ENCODE peak calls at places on chromosomes 3 and 15, in five cellular contexts. One of them, this sample, is unnamed.
A peak's percentile ranks its signal among the peaks of the same experiment; 100 is the strongest.

GRCh38 chr3:29412117-29412516 is 131.2 kb downstream of the RBMS3 start:
- DNase-seq in psoas muscle: no peak
- DNase-seq in mucosa of descending colon: no peak
- DNase-seq in IMR-90: peak; percentile 45
- DNase-seq in HFF-Myc: no peak
- DNase-seq in this sample: no peak

GRCh38 chr3:50574280-50574831 is 5.0 kb downstream of the HEMK1 start:
- DNase-seq in psoas muscle: no peak
- DNase-seq in mucosa of descending colon: no peak
- DNase-seq in IMR-90: no peak
- DNase-seq in HFF-Myc: no peak
- DNase-seq in this sample: no peak

GRCh38 chr3:65334045-65334665 is 646.4 kb upstream of the ADAMTS9 start:
- DNase-seq in psoas muscle: no peak
- DNase-seq in mucosa of descending colon: no peak
- DNase-seq in IMR-90: no peak
- DNase-seq in HFF-Myc: no peak
- DNase-seq in this sample: no peak

GRCh38 chr3:16181361-16181760 is 6.9 kb downstream of the GALNT15 start:
- DNase-seq in psoas muscle: peak; percentile 89
- DNase-seq in mucosa of descending colon: peak; percentile 69
- DNase-seq in IMR-90: peak; percentile 62
- DNase-seq in HFF-Myc: no peak
- DNase-seq in this sample: peak; percentile 50

GRCh38 chr3:159934216-159934615 is 54.4 kb upstream of the IL12A start:
- DNase-seq in psoas muscle: no peak
- DNase-seq in mucosa of descending colon: no peak
- DNase-seq in IMR-90: no peak
- DNase-seq in HFF-Myc: no peak
- DNase-seq in this sample: no peak

GRCh38 chr3:180325533-180325932 is 276.4 kb upstream of the TTC14 start:
- DNase-seq in psoas muscle: no peak
- DNase-seq in mucosa of descending colon: no peak
- DNase-seq in IMR-90: no peak
- DNase-seq in HFF-Myc: no peak
- DNase-seq in this sample: no peak

GRCh38 chr3:189701934-189702693 is 70.9 kb downstream of the TP63 start:
- DNase-seq in psoas muscle: no peak
- DNase-seq in mucosa of descending colon: no peak
- DNase-seq in IMR-90: no peak
- DNase-seq in HFF-Myc: no peak
- DNase-seq in this sample: no peak

GRCh38 chr15:81442454-81442853 is 68.4 kb upstream of the TMC3 start:
- DNase-seq in psoas muscle: no peak
- DNase-seq in mucosa of descending colon: no peak
- DNase-seq in IMR-90: no peak
- DNase-seq in HFF-Myc: no peak
- DNase-seq in this sample: no peak

GRCh38 chr3:125594581-125595011 is 701 bp downstream of the OSBPL11 start:
- DNase-seq in psoas muscle: peak; percentile 28
- DNase-seq in mucosa of descending colon: peak; percentile 59
- DNase-seq in IMR-90: peak; percentile 22
- DNase-seq in HFF-Myc: no peak
- DNase-seq in this sample: peak; percentile 55

GRCh38 chr15:88835119-88835518 is 31.9 kb downstream of the ACAN start:
- DNase-seq in psoas muscle: no peak
- DNase-seq in mucosa of descending colon: no peak
- DNase-seq in IMR-90: peak; percentile 10
- DNase-seq in HFF-Myc: no peak
- DNase-seq in this sample: no peak

GRCh38 chr3:106183762-106184391 is 315.1 kb upstream of the CBLB start:
- DNase-seq in psoas muscle: no peak
- DNase-seq in mucosa of descending colon: no peak
- DNase-seq in IMR-90: peak; percentile 87
- DNase-seq in HFF-Myc: peak; percentile 14
- DNase-seq in this sample: no peak

GRCh38 chr15:90667063-90667754 is 49.9 kb upstream of the BLM start:
- DNase-seq in psoas muscle: no peak
- DNase-seq in mucosa of descending colon: no peak
- DNase-seq in IMR-90: no peak
- DNase-seq in HFF-Myc: no peak
- DNase-seq in this sample: no peak

GRCh38 chr3:132448211-132448961 is 31.1 kb downstream of the DNAJC13 start:
- DNase-seq in psoas muscle: no peak
- DNase-seq in mucosa of descending colon: no peak
- DNase-seq in IMR-90: peak; percentile 69
- DNase-seq in HFF-Myc: no peak
- DNase-seq in this sample: no peak

GRCh38 chr3:115286529-115287197 is 139.6 kb upstream of the ZBTB20 start:
- DNase-seq in psoas muscle: no peak
- DNase-seq in mucosa of descending colon: no peak
- DNase-seq in IMR-90: no peak
- DNase-seq in HFF-Myc: no peak
- DNase-seq in this sample: no peak

GRCh38 chr3:52393131-52393807 is 51.6 kb downstream of the SEMA3G start:
- DNase-seq in psoas muscle: peak; percentile 3
- DNase-seq in mucosa of descending colon: peak; percentile 17
- DNase-seq in IMR-90: no peak
- DNase-seq in HFF-Myc: no peak
- DNase-seq in this sample: peak; percentile 10

GRCh38 chr15:67801142-67801541 is 24.2 kb upstream of the SKOR1 start:
- DNase-seq in psoas muscle: no peak
- DNase-seq in mucosa of descending colon: no peak
- DNase-seq in IMR-90: no peak
- DNase-seq in HFF-Myc: no peak
- DNase-seq in this sample: no peak

GRCh38 chr3:66104535-66104934 is 65.8 kb upstream of the MAGI1 start:
- DNase-seq in psoas muscle: no peak
- DNase-seq in mucosa of descending colon: no peak
- DNase-seq in IMR-90: no peak
- DNase-seq in HFF-Myc: no peak
- DNase-seq in this sample: no peak

GRCh38 chr3:76550522-76551201 is 489.2 kb upstream of the ROBO2 start:
- DNase-seq in psoas muscle: no peak
- DNase-seq in mucosa of descending colon: peak; percentile 25
- DNase-seq in IMR-90: no peak
- DNase-seq in HFF-Myc: no peak
- DNase-seq in this sample: no peak

GRCh38 chr3:48247401-48247807 is 6.5 kb downstream of the ZNF589 start:
- DNase-seq in psoas muscle: no peak
- DNase-seq in mucosa of descending colon: no peak
- DNase-seq in IMR-90: no peak
- DNase-seq in HFF-Myc: peak; percentile 20
- DNase-seq in this sample: no peak

GRCh38 chr15:78092111-78093041 is at the start of gene SH2D7:
- DNase-seq in psoas muscle: no peak
- DNase-seq in mucosa of descending colon: no peak
- DNase-seq in IMR-90: no peak
- DNase-seq in HFF-Myc: no peak
- DNase-seq in this sample: no peak

GRCh38 chr3:37904614-37905047 is 43.0 kb downstream of the CTDSPL start:
- DNase-seq in psoas muscle: no peak
- DNase-seq in mucosa of descending colon: no peak
- DNase-seq in IMR-90: peak; percentile 75
- DNase-seq in HFF-Myc: no peak
- DNase-seq in this sample: no peak

GRCh38 chr3:79211588-79212359 is 556.0 kb downstream of the ROBO1 start:
- DNase-seq in psoas muscle: no peak
- DNase-seq in mucosa of descending colon: no peak
- DNase-seq in IMR-90: no peak
- DNase-seq in HFF-Myc: no peak
- DNase-seq in this sample: no peak

GRCh38 chr3:123449092-123449985 is 449 bp upstream of the ADCY5 start:
- DNase-seq in psoas muscle: peak; percentile 40
- DNase-seq in mucosa of descending colon: no peak
- DNase-seq in IMR-90: peak; percentile 10
- DNase-seq in HFF-Myc: no peak
- DNase-seq in this sample: peak; percentile 42

GRCh38 chr15:101207867-101208288 is 44.0 kb downstream of the CHSY1 start:
- DNase-seq in psoas muscle: peak; percentile 54
- DNase-seq in mucosa of descending colon: no peak
- DNase-seq in IMR-90: peak; percentile 86
- DNase-seq in HFF-Myc: no peak
- DNase-seq in this sample: no peak

GRCh38 chr3:9402410-9403228 is 5.2 kb downstream of the SETD5 start:
- DNase-seq in psoas muscle: no peak
- DNase-seq in mucosa of descending colon: peak; percentile 64
- DNase-seq in IMR-90: peak; percentile 52
- DNase-seq in HFF-Myc: no peak
- DNase-seq in this sample: peak; percentile 79

GRCh38 chr3:16288664-16289063 is 23.7 kb downstream of the OXNAD1 start:
- DNase-seq in psoas muscle: no peak
- DNase-seq in mucosa of descending colon: no peak
- DNase-seq in IMR-90: no peak
- DNase-seq in HFF-Myc: no peak
- DNase-seq in this sample: no peak

GRCh38 chr15:40937762-40938529 is 8.8 kb downstream of the DLL4 start:
- DNase-seq in psoas muscle: no peak
- DNase-seq in mucosa of descending colon: no peak
- DNase-seq in IMR-90: no peak
- DNase-seq in HFF-Myc: no peak
- DNase-seq in this sample: no peak

GRCh38 chr3:194265505-194265892 is 85.6 kb downstream of the CPN2 start:
- DNase-seq in psoas muscle: peak; percentile 91
- DNase-seq in mucosa of descending colon: peak; percentile 84
- DNase-seq in IMR-90: peak; percentile 93
- DNase-seq in HFF-Myc: peak; percentile 53
- DNase-seq in this sample: peak; percentile 93

GRCh38 chr15:57444877-57445513 is 68.7 kb downstream of the CGNL1 start:
- DNase-seq in psoas muscle: no peak
- DNase-seq in mucosa of descending colon: no peak
- DNase-seq in IMR-90: no peak
- DNase-seq in HFF-Myc: no peak
- DNase-seq in this sample: no peak

GRCh38 chr3:134315286-134316106 is 58.8 kb downstream of the AMOTL2 start:
- DNase-seq in psoas muscle: peak; percentile 88
- DNase-seq in mucosa of descending colon: no peak
- DNase-seq in IMR-90: peak; percentile 82
- DNase-seq in HFF-Myc: no peak
- DNase-seq in this sample: no peak

GRCh38 chr3:13040381-13041074 is 32.7 kb downstream of the IQSEC1 start:
- DNase-seq in psoas muscle: no peak
- DNase-seq in mucosa of descending colon: peak; percentile 58
- DNase-seq in IMR-90: no peak
- DNase-seq in HFF-Myc: no peak
- DNase-seq in this sample: no peak

GRCh38 chr15:100671858-100672543 is 69.6 kb downstream of the ASB7 start:
- DNase-seq in psoas muscle: no peak
- DNase-seq in mucosa of descending colon: no peak
- DNase-seq in IMR-90: peak; percentile 53
- DNase-seq in HFF-Myc: no peak
- DNase-seq in this sample: no peak

GRCh38 chr3:184759666-184760200 is 47.9 kb upstream of the MAGEF1 start:
- DNase-seq in psoas muscle: no peak
- DNase-seq in mucosa of descending colon: no peak
- DNase-seq in IMR-90: no peak
- DNase-seq in HFF-Myc: no peak
- DNase-seq in this sample: no peak

GRCh38 chr3:184758056-184758455 is 46.2 kb upstream of the MAGEF1 start:
- DNase-seq in psoas muscle: no peak
- DNase-seq in mucosa of descending colon: no peak
- DNase-seq in IMR-90: no peak
- DNase-seq in HFF-Myc: no peak
- DNase-seq in this sample: no peak

GRCh38 chr3:184755315-184755731 is 43.5 kb upstream of the MAGEF1 start:
- DNase-seq in psoas muscle: no peak
- DNase-seq in mucosa of descending colon: peak; percentile 19
- DNase-seq in IMR-90: no peak
- DNase-seq in HFF-Myc: no peak
- DNase-seq in this sample: no peak

GRCh38 chr3:184756151-184756681 is 44.4 kb upstream of the MAGEF1 start:
- DNase-seq in psoas muscle: no peak
- DNase-seq in mucosa of descending colon: no peak
- DNase-seq in IMR-90: no peak
- DNase-seq in HFF-Myc: no peak
- DNase-seq in this sample: no peak

GRCh38 chr3:184757010-184757651 is 45.3 kb upstream of the MAGEF1 start:
- DNase-seq in psoas muscle: peak; percentile 70
- DNase-seq in mucosa of descending colon: peak; percentile 71
- DNase-seq in IMR-90: peak; percentile 99
- DNase-seq in HFF-Myc: no peak
- DNase-seq in this sample: no peak
- H3K4me3 ChIP-seq in psoas muscle: no peak overlapping the region
- H3K4me3 ChIP-seq in mucosa of descending colon: no peak overlapping the region
- H3K4me3 ChIP-seq in IMR-90: no peak overlapping the region
- H3K4me3 ChIP-seq in HFF-Myc: no peak overlapping the region
- H3K4me3 ChIP-seq in this sample: no peak overlapping the region

DNA sequence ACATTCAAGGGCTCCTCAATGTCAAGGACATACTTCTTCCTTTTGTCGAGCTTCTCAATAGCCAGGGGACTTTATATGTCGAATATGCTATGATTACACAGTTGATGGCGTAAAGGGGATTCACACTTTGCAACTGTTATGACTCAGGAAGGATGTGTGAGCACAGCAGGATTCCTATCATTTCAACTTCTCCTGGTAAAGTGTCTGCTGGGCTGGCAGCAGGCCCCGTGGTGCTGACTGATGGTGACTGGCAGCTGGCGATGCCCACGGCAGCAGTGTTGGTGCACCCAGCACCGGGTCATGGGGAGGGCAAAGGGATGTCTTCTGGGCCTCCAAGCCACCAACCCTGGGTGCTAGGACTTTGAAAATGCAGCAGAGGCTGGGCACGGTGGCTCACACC is 44.8 kb upstream of the GNB5 start:
- DNase-seq in psoas muscle: no peak
- DNase-seq in mucosa of descending colon: no peak
- DNase-seq in IMR-90: no peak
- DNase-seq in HFF-Myc: no peak
- DNase-seq in this sample: no peak
- H3K4me3 ChIP-seq in psoas muscle: no peak overlapping the region
- H3K4me3 ChIP-seq in mucosa of descending colon: no peak overlapping the region
- H3K4me3 ChIP-seq in IMR-90: no peak overlapping the region
- H3K4me3 ChIP-seq in HFF-Myc: no peak overlapping the region
- H3K4me3 ChIP-seq in this sample: no peak overlapping the region

GRCh38 chr3:127761101-127761802 is 61.1 kb downstream of the MGLL start:
- DNase-seq in psoas muscle: no peak
- DNase-seq in mucosa of descending colon: no peak
- DNase-seq in IMR-90: no peak
- DNase-seq in HFF-Myc: no peak
- DNase-seq in this sample: no peak
- H3K4me3 ChIP-seq in psoas muscle: peak overlapping the region; percentile 39
- H3K4me3 ChIP-seq in mucosa of descending colon: no peak overlapping the region
- H3K4me3 ChIP-seq in IMR-90: no peak overlapping the region
- H3K4me3 ChIP-seq in HFF-Myc: no peak overlapping the region
- H3K4me3 ChIP-seq in this sample: no peak overlapping the region

DNA sequence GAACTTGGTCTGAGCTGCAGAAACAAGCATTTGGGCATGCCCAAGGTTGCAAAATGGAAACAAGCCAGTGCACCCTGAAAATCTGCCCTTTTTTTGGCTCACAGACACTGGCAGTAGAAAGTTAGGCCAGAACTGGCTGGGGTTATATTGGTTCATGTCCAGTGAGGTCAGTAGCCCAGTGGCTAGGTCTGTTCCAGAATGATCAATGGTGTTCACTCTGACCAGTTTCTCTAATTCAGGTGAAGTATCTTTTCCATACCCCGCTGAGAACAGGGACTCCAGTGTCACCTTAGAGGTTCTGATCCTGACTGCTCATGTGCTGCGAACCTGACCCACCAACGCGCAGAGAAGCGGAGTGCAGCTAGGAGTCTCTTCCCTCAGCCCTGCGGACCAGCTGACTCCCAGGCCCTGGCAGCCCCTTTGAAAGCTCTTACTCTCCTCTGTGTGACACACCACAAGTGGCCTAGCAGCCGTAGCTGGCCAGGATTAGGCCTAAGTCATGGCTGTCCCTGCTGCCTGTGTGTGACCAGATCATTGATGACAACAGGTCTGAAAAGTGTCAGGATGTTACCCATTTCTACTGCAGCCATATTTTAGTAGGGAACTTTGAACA is 123.6 kb downstream of the GHSR start:
- DNase-seq in psoas muscle: peak; percentile 25
- DNase-seq in mucosa of descending colon: no peak
- DNase-seq in IMR-90: no peak
- DNase-seq in HFF-Myc: no peak
- DNase-seq in this sample: peak; percentile 64
- H3K4me3 ChIP-seq in psoas muscle: no peak overlapping the region
- H3K4me3 ChIP-seq in mucosa of descending colon: no peak overlapping the region
- H3K4me3 ChIP-seq in IMR-90: no peak overlapping the region
- H3K4me3 ChIP-seq in HFF-Myc: no peak overlapping the region
- H3K4me3 ChIP-seq in this sample: no peak overlapping the region